ENCODE peak calls at places on chromosomes 7 and 10, in six cellular contexts. W is iPS DF 19.7; U is aorta; Q is H9; I is ureter; S is CD8-positive, alpha-beta memory T cell. V is an unnamed sample.

GRCh38 chr7:84364708-84365107 is 170.1 kb upstream of the SEMA3A start:
- DNase-seq in W (no peak), U (no peak), Q (no peak), I (no peak), S (no peak), V (no peak)

GRCh38 chr10:111297351-111297848 is 220.6 kb downstream of the ADRA2A start:
- DNase-seq in W (no peak), U (no peak), Q (no peak), I (no peak), S (no peak), V (no peak)

GRCh38 chr7:106070201-106070551 is 41.9 kb downstream of the SYPL1 start:
- DNase-seq in W (no peak), U (no peak), Q (no peak), I (no peak), S (no peak), V (no peak)

GRCh38 chr10:102408728-102409603 is 9.6 kb downstream of the PSD start:
- DNase-seq in W (no peak), U (no peak), Q (no peak), I (no peak), S (peak), V (peak)

GRCh38 chr7:87210506-87210905 is 9.0 kb downstream of the TMEM243 start:
- DNase-seq in W (no peak), U (no peak), Q (no peak), I (no peak), S (no peak), V (no peak)

GRCh38 chr7:5619419-5620130 is 161.9 kb downstream of the RNF216 start:
- DNase-seq in W (no peak), U (no peak), Q (no peak), I (no peak), S (no peak), V (no peak)

GRCh38 chr7:145732521-145732920 is 384.1 kb upstream of the CNTNAP2 start:
- DNase-seq in W (no peak), U (no peak), Q (no peak), I (no peak), S (no peak), V (no peak)

GRCh38 chr7:50939026-50939425 is 156.3 kb upstream of the GRB10 start:
- DNase-seq in W (no peak), U (no peak), Q (no peak), I (no peak), S (no peak), V (no peak)

GRCh38 chr10:7159928-7160327 is 250.9 kb downstream of the SFMBT2 start:
- DNase-seq in W (no peak), U (no peak), Q (no peak), I (no peak), S (no peak), V (no peak)

GRCh38 chr10:93299606-93300353 is 182.4 kb downstream of the MYOF start:
- DNase-seq in W (no peak), U (no peak), Q (no peak), I (no peak), S (no peak), V (no peak)

GRCh38 chr10:51244739-51245138 is 170.5 kb downstream of the PRKG1 start:
- DNase-seq in W (no peak), U (no peak), Q (no peak), I (no peak), S (no peak), V (no peak)

GRCh38 chr10:92238586-92239098 is 52.2 kb downstream of the CPEB3 start:
- DNase-seq in W (no peak), U (no peak), Q (no peak), I (peak), S (no peak), V (no peak)

GRCh38 chr7:37359662-37360444 is 88.8 kb downstream of the ELMO1 start:
- DNase-seq in W (no peak), U (no peak), Q (no peak), I (no peak), S (no peak), V (no peak)

GRCh38 chr10:120514959-120515358 is 57.9 kb downstream of the PLPP4 start:
- DNase-seq in W (no peak), U (no peak), Q (no peak), I (no peak), S (no peak), V (no peak)

GRCh38 chr10:49668684-49669083 is 10.8 kb upstream of the C10orf53 start:
- DNase-seq in W (no peak), U (no peak), Q (no peak), I (no peak), S (no peak), V (no peak)

GRCh38 chr7:84971360-84971759 is 215.5 kb downstream of the SEMA3D start:
- DNase-seq in W (no peak), U (no peak), Q (no peak), I (no peak), S (no peak), V (no peak)

GRCh38 chr7:30896041-30896440 is 15.6 kb upstream of the AQP1 start:
- DNase-seq in W (no peak), U (no peak), Q (no peak), I (no peak), S (no peak), V (no peak)

GRCh38 chr7:155371884-155372781 is 74.5 kb downstream of the INSIG1 start:
- DNase-seq in W (no peak), U (peak), Q (no peak), I (no peak), S (no peak), V (no peak)

GRCh38 chr7:47329320-47329926 is 252.5 kb downstream of the TNS3 start:
- DNase-seq in W (no peak), U (no peak), Q (no peak), I (no peak), S (no peak), V (no peak)

GRCh38 chr10:79022565-79023488 is 45.9 kb upstream of the ZMIZ1 start:
- DNase-seq in W (peak), U (peak), Q (peak), I (no peak), S (no peak), V (no peak)

GRCh38 chr10:99457808-99458207 is 27.4 kb upstream of the GOT1 start:
- DNase-seq in W (no peak), U (no peak), Q (no peak), I (no peak), S (no peak), V (no peak)

GRCh38 chr7:8714791-8715190 is 281.4 kb downstream of the NXPH1 start:
- DNase-seq in W (no peak), U (no peak), Q (no peak), I (no peak), S (no peak), V (no peak)

GRCh38 chr10:57638411-57638810 is 629.3 kb downstream of the IPMK start:
- DNase-seq in W (no peak), U (no peak), Q (no peak), I (no peak), S (no peak), V (no peak)

GRCh38 chr10:71856619-71857018 is 5.6 kb upstream of the PSAP start:
- DNase-seq in W (no peak), U (peak), Q (no peak), I (no peak), S (no peak), V (no peak)

GRCh38 chr10:125868372-125868975 is 12.6 kb downstream of the DHX32 start:
- DNase-seq in W (peak), U (no peak), Q (no peak), I (no peak), S (peak), V (peak)